ENCODE peak calls at places on chromosomes 4 and X, in five cellular contexts. X is amniotic stem cell, Y is epithelial cell of prostate, U is RPMI8226, L is EH. B is an unnamed sample.

GRCh38 chr4:5708171-5708828 is at the start of gene EVC2:
- DNase-seq in Y (no peak), L (peak), X (no peak), U (peak), B (peak)

GRCh38 chrX:107968623-107969022 is 13.5 kb downstream of the TEX13B start:
- DNase-seq in U (no peak), Y (no peak), X (no peak), L (no peak), B (peak)

GRCh38 chr4:8847331-8847730 is 24.3 kb downstream of the HMX1 start:
- DNase-seq in X (no peak), L (no peak), U (no peak), Y (no peak), B (no peak)

GRCh38 chrX:112147206-112147605 is 64.6 kb upstream of the TRPC5 start:
- DNase-seq in U (peak), Y (no peak), L (no peak), X (no peak), B (no peak)

GRCh38 chr4:92580816-92581215 is 277.1 kb downstream of the GRID2 start:
- DNase-seq in X (no peak), L (no peak), U (no peak), Y (no peak), B (no peak)

GRCh38 chrX:43953218-43953617 is 20.0 kb downstream of the NDP start:
- DNase-seq in X (no peak), L (peak), Y (no peak), U (no peak), B (no peak)

GRCh38 chrX:2261838-2262678 is 238.7 kb downstream of the DHRSX start:
- DNase-seq in X (no peak), L (no peak), U (no peak), Y (no peak), B (peak)

GRCh38 chr4:2938906-2939305 is 24.3 kb downstream of the NOP14 start:
- DNase-seq in X (no peak), U (no peak), Y (no peak), L (no peak), B (no peak)

GRCh38 chr4:149706942-149707341 is 108.7 kb downstream of the IQCM start:
- DNase-seq in Y (no peak), L (peak), X (no peak), U (no peak), B (peak)

GRCh38 chr4:13541720-13542576 is 2.4 kb downstream of the NKX3-2 start:
- DNase-seq in L (no peak), U (no peak), X (no peak), Y (no peak), B (peak)

GRCh38 chrX:118521435-118521834 is 25.8 kb downstream of the DOCK11 start:
- DNase-seq in X (peak), U (no peak), Y (no peak), L (peak), B (no peak)

GRCh38 chrX:155056877-155057792 is 13.8 kb downstream of the CMC4 start:
- DNase-seq in X (peak), U (peak), Y (no peak), L (peak), B (peak)

GRCh38 chr4:82890913-82891727 is at the start of gene SEC31A:
- DNase-seq in L (peak), U (peak), X (peak), Y (peak), B (peak)

GRCh38 chr4:14857475-14857874 is 144.8 kb upstream of the CPEB2 start:
- DNase-seq in U (no peak), L (no peak), Y (no peak), X (no peak), B (no peak)

B was measured in bronchial epithelial cell.